ENCODE peak calls at places on chromosome 1, in six cellular contexts. M is ascending aorta, J is SJSA1, W is thoracic aorta, N is heart right ventricle, Y is HCT116. F is an unnamed sample. For H3K27me3, the result is how much of the 10 kb centered on the place peaks cover.

GRCh38 chr1:15849775-15850449 is 2.4 kb downstream of the SPEN start:
- DNase-seq in M (no peak), J (peak), W (no peak), N (peak), Y (peak), F (peak)

GRCh38 chr1:156856282-156856785 is 2.6 kb downstream of the INSRR start:
- DNase-seq in M (no peak), J (no peak), W (no peak), N (no peak), Y (no peak), F (no peak)

GRCh38 chr1:24308365-24309015 is 10.7 kb upstream of the GRHL3 start:
- DNase-seq in M (no peak), J (no peak), W (no peak), N (no peak), Y (no peak), F (no peak)

GRCh38 chr1:10304295-10304694 is 93.9 kb downstream of the KIF1B start:
- DNase-seq in M (no peak), J (no peak), W (no peak), N (peak), Y (no peak), F (no peak)

GRCh38 chr1:3874736-3875135 is 17.5 kb downstream of the DFFB start:
- DNase-seq in M (no peak), J (no peak), W (no peak), N (no peak), Y (no peak), F (no peak)

GRCh38 chr1:214331827-214332423 is 51.0 kb downstream of the SMYD2 start:
- DNase-seq in M (no peak), J (peak), W (no peak), N (no peak), Y (peak), F (peak)

GRCh38 chr1:181310560-181310959 is 172.8 kb upstream of the CACNA1E start:
- DNase-seq in M (no peak), J (no peak), W (no peak), N (no peak), Y (peak), F (no peak)

GRCh38 chr1:86741947-86742572 is 37.7 kb downstream of the SH3GLB1 start:
- DNase-seq in M (no peak), J (no peak), W (no peak), N (peak), Y (peak), F (peak)

GRCh38 chr1:125086611-125087010 is 3901.8 kb downstream of the SRGAP2C start:
- DNase-seq in M (no peak), J (no peak), W (no peak), N (no peak), Y (no peak), F (no peak)

GRCh38 chr1:179190861-179191260 is 38.6 kb downstream of the ABL2 start:
- DNase-seq in M (no peak), J (no peak), W (no peak), N (peak), Y (no peak), F (no peak)

GRCh38 chr1:208521534-208521933 is 277.4 kb upstream of the PLXNA2 start:
- DNase-seq in M (no peak), J (no peak), W (no peak), N (no peak), Y (no peak), F (no peak)

GRCh38 chr1:246632584-246633168 is 66.4 kb downstream of the CNST start:
- DNase-seq in M (no peak), J (no peak), W (no peak), N (no peak), Y (no peak), F (no peak)

GRCh38 chr1:44151332-44151731 is 9.9 kb upstream of the KLF18 start:
- DNase-seq in M (no peak), J (no peak), W (no peak), N (no peak), Y (no peak), F (no peak)

GRCh38 chr1:212458817-212459216 is 26.1 kb downstream of the NENF start:
- DNase-seq in M (no peak), J (no peak), W (no peak), N (no peak), Y (no peak), F (no peak)

GRCh38 chr1:20666804-20667203 is 5.6 kb upstream of the DDOST start:
- DNase-seq in M (no peak), J (no peak), W (no peak), N (no peak), Y (peak), F (peak)

GRCh38 chr1:202462342-202463076 is 114.0 kb downstream of the PPP1R12B start:
- DNase-seq in M (no peak), J (no peak), W (no peak), N (peak), Y (no peak), F (no peak)

GRCh38 chr1:199753513-199753912 is 274.0 kb upstream of the NR5A2 start:
- DNase-seq in M (no peak), J (no peak), W (no peak), N (no peak), Y (no peak), F (no peak)

GRCh38 chr1:112956503-112957132 is 622 bp upstream of the SLC16A1 start:
- DNase-seq in M (no peak), J (peak), W (no peak), N (no peak), Y (no peak), F (peak)

GRCh38 chr1:81406292-81406691 is 394.4 kb upstream of the ADGRL2 start:
- DNase-seq in M (no peak), J (no peak), W (no peak), N (no peak), Y (no peak), F (no peak)

GRCh38 chr1:172941945-172942344 is 108.8 kb downstream of the TNFSF18 start:
- DNase-seq in M (no peak), J (no peak), W (no peak), N (no peak), Y (no peak), F (no peak)

GRCh38 chr1:41804176-41804575 is 114.5 kb downstream of the HIVEP3 start:
- DNase-seq in M (no peak), J (no peak), W (no peak), N (no peak), Y (no peak), F (no peak)

GRCh38 chr1:116172666-116173065 is 61.5 kb downstream of the MAB21L3 start:
- DNase-seq in M (no peak), J (no peak), W (no peak), N (no peak), Y (no peak), F (no peak)

GRCh38 chr1:98865796-98866195 is 138.9 kb downstream of the PLPPR5 start:
- DNase-seq in M (no peak), J (no peak), W (no peak), N (no peak), Y (no peak), F (no peak)

GRCh38 chr1:65066766-65067490 is 81.1 kb upstream of the AK4 start:
- DNase-seq in M (peak), J (peak), W (peak), N (peak), Y (peak), F (peak)
- H3K27ac ChIP-seq in M (peak), J (no peak), W (peak), N (peak), Y (peak), F (peak)

GRCh38 chr1:47705517-47706130 is 267.8 kb downstream of the FOXD2 start:
- DNase-seq in M (no peak), J (no peak), W (no peak), N (no peak), Y (no peak), F (no peak)

GRCh38 chr1:47708658-47709301 is 270.9 kb downstream of the FOXD2 start:
- DNase-seq in M (no peak), J (no peak), W (no peak), N (no peak), Y (no peak), F (no peak)

GRCh38 chr1:47709302-47710074 is 271.6 kb downstream of the FOXD2 start:
- DNase-seq in M (no peak), J (no peak), W (no peak), N (no peak), Y (no peak), F (no peak)

GRCh38 chr1:47710075-47711071 is 272.5 kb downstream of the FOXD2 start:
- DNase-seq in M (no peak), J (peak), W (no peak), N (peak), Y (peak), F (peak)

GRCh38 chr1:47707887-47708535 is 270.2 kb downstream of the FOXD2 start:
- DNase-seq in M (no peak), J (no peak), W (no peak), N (no peak), Y (no peak), F (no peak)
- H3K27me3 ChIP-seq in M (under half), J (under half), W (under half), N (half or more), Y (under half), F (under half)

DNA sequence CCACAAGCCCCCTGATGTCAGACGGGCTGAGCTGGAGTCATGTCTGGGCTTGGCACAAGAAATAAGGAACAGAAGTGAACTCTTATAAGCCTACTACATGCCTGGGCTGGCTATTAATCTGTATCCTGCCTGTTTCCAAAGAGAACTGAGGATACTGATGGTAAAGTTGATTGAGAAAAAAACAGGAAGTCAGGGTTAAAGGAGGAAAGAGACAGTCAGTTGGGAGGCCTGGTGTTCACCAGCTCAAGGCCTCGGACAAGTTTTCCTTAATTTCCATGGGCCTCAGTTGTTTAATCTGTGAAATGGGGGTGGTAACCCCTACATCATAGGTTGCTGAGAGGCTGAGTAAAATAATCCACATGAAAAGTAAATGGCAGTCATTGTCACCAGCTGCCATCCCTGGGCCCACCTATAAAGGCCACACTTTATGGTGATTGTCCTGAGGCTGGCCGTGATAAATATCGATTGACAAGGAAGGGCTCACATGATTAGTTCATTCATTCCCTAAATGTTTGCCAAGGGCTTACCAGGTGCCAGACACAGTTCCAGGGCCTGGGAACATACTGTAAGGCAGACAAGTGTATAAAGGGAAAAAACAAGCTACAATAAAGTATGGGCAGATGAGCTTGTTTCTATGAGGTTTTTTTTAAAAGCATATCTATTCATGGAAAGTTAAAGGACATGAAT is 2.8 kb downstream of the ALDH4A1 start:
- DNase-seq in M (no peak), J (no peak), W (no peak), N (no peak), Y (no peak), F (no peak)
- H3K27ac ChIP-seq in M (no peak), J (no peak), W (no peak), N (no peak), Y (no peak), F (no peak)

DNA sequence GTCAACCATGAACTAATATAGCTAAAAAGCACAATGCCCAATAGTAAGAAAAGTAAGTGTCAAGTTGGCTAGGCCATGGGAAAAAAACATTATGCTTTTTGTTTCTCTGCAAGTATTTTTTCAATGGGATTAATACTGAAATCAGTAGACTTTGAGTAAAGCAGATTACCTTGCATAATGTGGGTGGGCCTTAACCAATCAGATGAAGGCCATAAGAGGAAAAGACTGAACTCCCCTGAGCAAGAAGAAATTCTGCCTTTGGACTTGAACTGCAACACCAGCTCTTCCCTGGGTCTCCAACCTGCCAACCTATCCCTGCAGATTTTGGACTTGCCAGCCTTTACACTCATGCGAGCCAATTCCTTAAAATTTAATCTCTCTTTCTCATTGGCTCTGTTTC is 6.4 kb upstream of the RSPO1 start:
- DNase-seq in M (no peak), J (no peak), W (no peak), N (no peak), Y (no peak), F (no peak)
- H3K27me3 ChIP-seq in M (under half), J (half or more), W (under half), N (under half), Y (under half), F (under half)

GRCh38 chr1:91846007-91846620 is 39.8 kb downstream of the TGFBR3 start:
- DNase-seq in M (no peak), J (peak), W (no peak), N (peak), Y (no peak), F (peak)

GRCh38 chr1:91842056-91842455 is 43.9 kb downstream of the TGFBR3 start:
- DNase-seq in M (no peak), J (no peak), W (no peak), N (no peak), Y (no peak), F (no peak)

GRCh38 chr1:91844862-91845528 is 41.0 kb downstream of the TGFBR3 start:
- DNase-seq in M (no peak), J (peak), W (peak), N (no peak), Y (no peak), F (peak)

GRCh38 chr1:91843843-91844242 is 42.1 kb downstream of the TGFBR3 start:
- DNase-seq in M (no peak), J (no peak), W (no peak), N (no peak), Y (no peak), F (no peak)

DNA sequence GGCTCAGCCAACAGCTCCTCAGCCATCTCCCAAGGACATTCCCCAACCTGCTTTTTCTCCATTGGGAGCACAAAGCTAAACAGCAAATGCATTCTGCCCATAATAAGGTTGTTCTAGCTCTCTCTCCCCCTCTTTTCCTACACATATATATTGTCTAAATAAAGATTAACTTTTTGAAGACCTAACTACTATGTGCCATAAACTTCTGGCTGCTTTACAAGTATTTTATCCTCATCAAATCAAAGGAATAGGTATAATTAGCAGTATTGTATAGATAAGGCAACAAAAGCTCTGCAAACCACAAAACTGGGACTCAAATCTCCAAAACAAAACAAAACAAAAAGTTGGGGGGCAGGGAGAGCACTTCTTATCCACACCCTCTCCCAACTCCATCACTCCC is 43.4 kb downstream of the TGFBR3 start:
- DNase-seq in M (no peak), J (no peak), W (no peak), N (no peak), Y (no peak), F (no peak)
- H3K27ac ChIP-seq in M (peak), J (no peak), W (no peak), N (peak), Y (no peak), F (no peak)